ENCODE peak calls at places on chromosome 1, in six cellular contexts. I is activated naive CD8-positive, alpha-beta T cell treated with anti-CD3 and anti-CD28 coated beads, Interleukin-2, amount 50 U/mL, for 24 hours; Y is activated naive CD4-positive, alpha-beta T cell treated with anti-CD3 and anti-CD28 coated beads, Interleukin-2, amount 50 U/mL, for 72 hours; X is left cardiac atrium; E is right cardiac atrium; M is A549. B is an unnamed sample.

GRCh38 chr1:51988254-51988653 is 2.2 kb downstream of the RAB3B start:
- ATAC-seq in I (no peak), Y (no peak), X (no peak), E (no peak), M (no peak), B (no peak)

GRCh38 chr1:62110198-62110817 is 84.3 kb upstream of the L1TD1 start:
- ATAC-seq in I (no peak), Y (no peak), X (no peak), E (no peak), M (no peak), B (no peak)

GRCh38 chr1:20322825-20323612 is 32.3 kb downstream of the VWA5B1 start:
- ATAC-seq in I (peak; percentile 72), Y (peak; percentile 85), X (no peak), E (no peak), M (no peak), B (peak; percentile 87)

GRCh38 chr1:185207178-185207577 is 50.2 kb downstream of the SWT1 start:
- ATAC-seq in I (no peak), Y (no peak), X (no peak), E (no peak), M (no peak), B (no peak)

GRCh38 chr1:169044296-169044695 is 62.2 kb upstream of the ATP1B1 start:
- ATAC-seq in I (peak; percentile 91), Y (peak; percentile 88), X (peak; percentile 83), E (peak; percentile 57), M (peak; percentile 39), B (peak; percentile 86)

GRCh38 chr1:74842726-74843125 is 109.8 kb downstream of the TYW3 start:
- ATAC-seq in I (no peak), Y (no peak), X (no peak), E (no peak), M (no peak), B (no peak)

GRCh38 chr1:35174225-35174540 is 18.8 kb downstream of the SFPQ start:
- ATAC-seq in I (no peak), Y (no peak), X (no peak), E (no peak), M (no peak), B (no peak)

GRCh38 chr1:195580988-195581387 is 1027.3 kb downstream of the KCNT2 start:
- ATAC-seq in I (no peak), Y (no peak), X (no peak), E (no peak), M (no peak), B (no peak)

GRCh38 chr1:151809625-151810556 is 4.7 kb upstream of the LINGO4 start:
- ATAC-seq in I (no peak), Y (no peak), X (no peak), E (peak; percentile 34), M (no peak), B (no peak)

GRCh38 chr1:23951646-23952095 is 8.0 kb upstream of the PNRC2 start:
- ATAC-seq in I (no peak), Y (no peak), X (no peak), E (peak; percentile 40), M (peak; percentile 97), B (no peak)

GRCh38 chr1:245875581-245876263 is 631.4 kb downstream of the SMYD3 start:
- ATAC-seq in I (no peak), Y (no peak), X (no peak), E (no peak), M (no peak), B (no peak)

GRCh38 chr1:214761030-214761429 is 158.0 kb downstream of the CENPF start:
- ATAC-seq in I (no peak), Y (no peak), X (no peak), E (no peak), M (no peak), B (no peak)

GRCh38 chr1:180522204-180522497 is 19.8 kb upstream of the ACBD6 start:
- ATAC-seq in I (no peak), Y (no peak), X (no peak), E (no peak), M (no peak), B (no peak)

GRCh38 chr1:45079533-45079932 is 67.5 kb downstream of the UROD start:
- ATAC-seq in I (no peak), Y (no peak), X (no peak), E (no peak), M (no peak), B (no peak)

GRCh38 chr1:215635827-215636226 is 68.7 kb downstream of the KCTD3 start:
- ATAC-seq in I (no peak), Y (no peak), X (no peak), E (no peak), M (no peak), B (no peak)

GRCh38 chr1:234963904-234964702 is 164.5 kb downstream of the TOMM20 start:
- ATAC-seq in I (no peak), Y (no peak), X (peak; percentile 41), E (peak; percentile 42), M (peak; percentile 11), B (no peak)

GRCh38 chr1:168676029-168676812 is 52.8 kb downstream of the DPT start:
- ATAC-seq in I (no peak), Y (no peak), X (no peak), E (no peak), M (no peak), B (no peak)